ENCODE peak calls at places on chromosomes 7 and 10, in six cellular contexts. W, C, R, T, Q and S are unnamed samples.
A peak's percentile ranks its signal among the peaks of the same experiment; 100 is the strongest.

GRCh38 chr7:76216683-76217082 is 15.0 kb downstream of the SRRM3 start:
- DNase-seq in C (no peak), Q (no peak), R (no peak), W (no peak), T (no peak), S (no peak)

GRCh38 chr7:27046854-27047549 is 48.8 kb downstream of the HOXA1 start:
- DNase-seq in W (peak; percentile 36), C (no peak), Q (peak; percentile 81), R (no peak), T (no peak), S (no peak)

GRCh38 chr7:124651136-124651535 is 114.5 kb downstream of the GPR37 start:
- DNase-seq in W (no peak), R (no peak), C (no peak), T (no peak), Q (no peak), S (no peak)

GRCh38 chr7:1909476-1909875 is 239.4 kb downstream of the ELFN1 start:
- DNase-seq in C (no peak), Q (no peak), T (no peak), R (no peak), W (no peak), S (no peak)

GRCh38 chr7:29007127-29007526 is 49.0 kb upstream of the TRIL start:
- DNase-seq in T (no peak), Q (no peak), R (no peak), C (no peak), W (no peak), S (no peak)

GRCh38 chr7:70951271-70951962 is 180.5 kb upstream of the GALNT17 start:
- DNase-seq in R (no peak), C (no peak), T (no peak), Q (no peak), W (no peak), S (no peak)

GRCh38 chr7:82945480-82945879 is 217.2 kb downstream of the PCLO start:
- DNase-seq in Q (no peak), R (no peak), C (no peak), T (no peak), W (no peak), S (no peak)

GRCh38 chr10:122510326-122510725 is 49.0 kb downstream of the HTRA1 start:
- DNase-seq in Q (no peak), R (no peak), C (no peak), W (no peak), T (no peak), S (no peak)

GRCh38 chr7:44277851-44278250 is 47.5 kb downstream of the CAMK2B start:
- DNase-seq in R (peak; percentile 91), W (no peak), T (no peak), Q (peak; percentile 59), C (peak; percentile 1), S (peak; percentile 77)

GRCh38 chr10:78457804-78458483 is 424.3 kb downstream of the RPS24 start:
- DNase-seq in Q (peak; percentile 71), T (no peak), C (no peak), W (no peak), R (no peak), S (no peak)

GRCh38 chr10:13877154-13877909 is 290.6 kb downstream of the PRPF18 start:
- DNase-seq in Q (peak; percentile 59), T (peak; percentile 46), C (no peak), R (peak; percentile 61), W (no peak), S (no peak)

GRCh38 chr7:158707610-158708009 is 3.0 kb upstream of the NCAPG2 start:
- DNase-seq in T (no peak), R (no peak), Q (no peak), W (no peak), C (no peak), S (no peak)

GRCh38 chr10:46560381-46560780 is 3.9 kb upstream of the GPRIN2 start:
- DNase-seq in W (no peak), T (no peak), R (peak; percentile 1), C (peak; percentile 6), Q (no peak), S (peak; percentile 40)

GRCh38 chr7:131013716-131014115 is 279.7 kb upstream of the KLF14 start:
- DNase-seq in C (no peak), Q (no peak), T (no peak), R (no peak), W (no peak), S (no peak)

GRCh38 chr10:67775274-67775673 is 62.7 kb downstream of the DNAJC12 start:
- DNase-seq in Q (no peak), C (no peak), T (no peak), W (no peak), R (no peak), S (no peak)

GRCh38 chr10:66783296-66783695 is 142.5 kb upstream of the LRRTM3 start:
- DNase-seq in C (no peak), Q (peak; percentile 81), T (no peak), W (no peak), R (no peak), S (no peak)

GRCh38 chr10:130022501-130023299 is 58.6 kb upstream of the EBF3 start:
- DNase-seq in W (no peak), R (no peak), C (no peak), T (no peak), Q (peak; percentile 21), S (no peak)

GRCh38 chr7:44378744-44379143 is 53.4 kb upstream of the CAMK2B start:
- DNase-seq in C (no peak), Q (peak; percentile 64), W (peak; percentile 65), T (no peak), R (no peak), S (no peak)

GRCh38 chr10:132098539-132099421 is 33.0 kb downstream of the JAKMIP3 start:
- DNase-seq in Q (no peak), T (no peak), R (no peak), W (no peak), C (no peak), S (no peak)

GRCh38 chr10:23191764-23192395 is at the start of gene PTF1A:
- DNase-seq in Q (no peak), W (no peak), T (no peak), R (no peak), C (no peak), S (no peak)

GRCh38 chr7:83001362-83002040 is 161.2 kb downstream of the PCLO start:
- DNase-seq in C (no peak), Q (peak; percentile 1), R (no peak), W (no peak), T (no peak), S (no peak)

GRCh38 chr10:30967654-30968421 is 63.8 kb downstream of the ZNF438 start:
- DNase-seq in W (no peak), Q (peak; percentile 34), C (no peak), R (no peak), T (no peak), S (no peak)

GRCh38 chr10:97991875-97992274 is 38.5 kb downstream of the CRTAC1 start:
- DNase-seq in T (no peak), C (no peak), Q (peak; percentile 22), R (no peak), W (no peak), S (no peak)

GRCh38 chr7:76423666-76424412 is 911 bp upstream of the ZP3 start:
- DNase-seq in Q (no peak), R (no peak), W (no peak), T (no peak), C (no peak), S (no peak)

GRCh38 chr7:69722836-69723235 is 124.6 kb downstream of the AUTS2 start:
- DNase-seq in R (no peak), Q (peak; percentile 9), C (no peak), W (no peak), T (no peak), S (no peak)

GRCh38 chr10:84860855-84861254 is 532.5 kb downstream of the CCSER2 start:
- DNase-seq in Q (no peak), T (no peak), C (no peak), R (no peak), W (no peak), S (no peak)

GRCh38 chr7:816300-816750 is 16.0 kb upstream of the SUN1 start:
- DNase-seq in C (peak; percentile 98), W (peak; percentile 87), R (peak; percentile 97), T (peak; percentile 98), Q (peak; percentile 97), S (peak; percentile 99)

GRCh38 chr7:105261689-105262088 is 127.0 kb downstream of the SRPK2 start:
- DNase-seq in C (peak; percentile 16), Q (peak; percentile 53), W (no peak), T (no peak), R (peak; percentile 46), S (no peak)

GRCh38 chr7:151008511-151009323 is 15.6 kb downstream of the ATG9B start:
- DNase-seq in T (peak; percentile 76), R (no peak), C (peak; percentile 68), Q (peak; percentile 25), W (no peak), S (peak; percentile 82)

GRCh38 chr7:35248576-35249536 is 5.0 kb downstream of the TBX20 start:
- DNase-seq in R (no peak), C (no peak), T (no peak), Q (no peak), W (no peak), S (no peak)

GRCh38 chr10:72133517-72133916 is 45.2 kb upstream of the SPOCK2 start:
- DNase-seq in Q (peak; percentile 67), C (no peak), T (no peak), W (no peak), R (no peak), S (no peak)

GRCh38 chr10:98376485-98376884 is 38.5 kb downstream of the PYROXD2 start:
- DNase-seq in R (no peak), T (no peak), C (no peak), Q (peak; percentile 50), W (no peak), S (no peak)

GRCh38 chr10:123890246-123890645 is 1.4 kb downstream of the CPXM2 start:
- DNase-seq in Q (no peak), W (no peak), R (no peak), C (no peak), T (no peak), S (no peak)
- H3K27ac ChIP-seq in Q (no peak overlapping the region), W (no peak overlapping the region), R (peak overlapping the region; percentile 39), C (peak overlapping the region; percentile 85), T (peak overlapping the region; percentile 71), S (peak overlapping the region; percentile 63)

GRCh38 chr10:26797340-26797739 is 63.4 kb downstream of the ABI1 start:
- DNase-seq in Q (no peak), W (no peak), C (no peak), T (no peak), R (no peak), S (no peak)
- H3K4me1 ChIP-seq in Q (no peaks in the 10 kb centered on the region), W (no peaks in the 10 kb centered on the region), C (peaks cover 31% of the 10 kb centered on the region), T (peaks cover 5% of the 10 kb centered on the region), R (peaks cover 24% of the 10 kb centered on the region), S (peaks cover 14% of the 10 kb centered on the region)

GRCh38 chr7:107207459-107207858 is 38.7 kb downstream of the HBP1 start:
- DNase-seq in C (no peak), W (no peak), T (no peak), Q (no peak), R (no peak), S (no peak)
- H3K27ac ChIP-seq in C (no peak overlapping the region), W (no peak overlapping the region), T (peak overlapping the region; percentile 67), Q (no peak overlapping the region), R (peak overlapping the region; percentile 78), S (peak overlapping the region; percentile 69)

DNA sequence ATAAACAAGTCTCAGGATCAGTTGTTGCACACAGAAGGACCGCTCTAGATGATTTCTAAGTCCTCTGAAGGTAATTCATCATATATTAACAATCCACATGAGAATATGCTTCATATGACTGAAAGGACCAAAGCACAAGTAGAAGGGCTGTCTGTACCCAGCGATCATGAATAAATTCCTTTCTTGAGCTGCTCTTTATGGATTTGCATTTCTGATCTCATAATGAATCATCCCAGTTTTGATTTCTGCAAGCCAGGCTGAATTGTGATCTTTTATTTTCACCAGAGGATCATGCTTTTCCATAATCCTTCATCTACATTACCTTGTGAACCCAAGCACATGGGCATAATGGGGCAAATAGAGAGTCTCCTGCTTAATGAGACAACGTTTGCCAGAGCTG is 675.6 kb downstream of the MAGI2 start:
- DNase-seq in Q (no peak), T (no peak), W (no peak), C (no peak), R (no peak), S (no peak)
- H3K4me1 ChIP-seq in Q (no peaks in the 10 kb centered on the region), T (no peaks in the 10 kb centered on the region), W (no peaks in the 10 kb centered on the region), C (no peaks in the 10 kb centered on the region), R (no peaks in the 10 kb centered on the region), S (no peaks in the 10 kb centered on the region)